ENCODE peak calls at places on chromosomes 3 and 15, in five cellular contexts. One of them, this sample, is unnamed.

GRCh38 chr3:12750658-12751071 is 8.4 kb downstream of the TMEM40 start:
- DNase-seq in AG09319: peak; percentile 70
- DNase-seq in stimulated activated CD8-positive, alpha-beta memory T cell treated with anti-CD3 and anti-CD28 coated beads, Interleukin-7, amount 100 ng/mL, for 1 hour: no peak
- DNase-seq in Right ventricle myocardium superior: no peak
- DNase-seq in 8988T: no peak
- DNase-seq in this sample: no peak

GRCh38 chr3:112089956-112090898 is 4.0 kb downstream of the C3orf52 start:
- DNase-seq in AG09319: no peak
- DNase-seq in stimulated activated CD8-positive, alpha-beta memory T cell treated with anti-CD3 and anti-CD28 coated beads, Interleukin-7, amount 100 ng/mL, for 1 hour: no peak
- DNase-seq in Right ventricle myocardium superior: no peak
- DNase-seq in 8988T: no peak
- DNase-seq in this sample: no peak

GRCh38 chr3:65888980-65889706 is 149.6 kb downstream of the MAGI1 start:
- DNase-seq in AG09319: peak; percentile 74
- DNase-seq in stimulated activated CD8-positive, alpha-beta memory T cell treated with anti-CD3 and anti-CD28 coated beads, Interleukin-7, amount 100 ng/mL, for 1 hour: no peak
- DNase-seq in Right ventricle myocardium superior: no peak
- DNase-seq in 8988T: peak; percentile 55
- DNase-seq in this sample: no peak

GRCh38 chr15:51765751-51766150 is 14.4 kb downstream of the TMOD2 start:
- DNase-seq in AG09319: no peak
- DNase-seq in stimulated activated CD8-positive, alpha-beta memory T cell treated with anti-CD3 and anti-CD28 coated beads, Interleukin-7, amount 100 ng/mL, for 1 hour: no peak
- DNase-seq in Right ventricle myocardium superior: no peak
- DNase-seq in 8988T: no peak
- DNase-seq in this sample: no peak

GRCh38 chr3:5694267-5694666 is 506.8 kb downstream of the EDEM1 start:
- DNase-seq in AG09319: no peak
- DNase-seq in stimulated activated CD8-positive, alpha-beta memory T cell treated with anti-CD3 and anti-CD28 coated beads, Interleukin-7, amount 100 ng/mL, for 1 hour: no peak
- DNase-seq in Right ventricle myocardium superior: no peak
- DNase-seq in 8988T: no peak
- DNase-seq in this sample: no peak

GRCh38 chr15:68020685-68021084 is 33.4 kb upstream of the PIAS1 start:
- DNase-seq in AG09319: no peak
- DNase-seq in stimulated activated CD8-positive, alpha-beta memory T cell treated with anti-CD3 and anti-CD28 coated beads, Interleukin-7, amount 100 ng/mL, for 1 hour: no peak
- DNase-seq in Right ventricle myocardium superior: no peak
- DNase-seq in 8988T: no peak
- DNase-seq in this sample: no peak

GRCh38 chr3:153670577-153670976 is 450.6 kb upstream of the ARHGEF26 start:
- DNase-seq in AG09319: no peak
- DNase-seq in stimulated activated CD8-positive, alpha-beta memory T cell treated with anti-CD3 and anti-CD28 coated beads, Interleukin-7, amount 100 ng/mL, for 1 hour: no peak
- DNase-seq in Right ventricle myocardium superior: no peak
- DNase-seq in 8988T: no peak
- DNase-seq in this sample: no peak

GRCh38 chr15:67136802-67137201 is 71.4 kb downstream of the SMAD3 start:
- DNase-seq in AG09319: no peak
- DNase-seq in stimulated activated CD8-positive, alpha-beta memory T cell treated with anti-CD3 and anti-CD28 coated beads, Interleukin-7, amount 100 ng/mL, for 1 hour: no peak
- DNase-seq in Right ventricle myocardium superior: no peak
- DNase-seq in 8988T: no peak
- DNase-seq in this sample: no peak

GRCh38 chr3:42037318-42037945 is 53.7 kb upstream of the TRAK1 start:
- DNase-seq in AG09319: no peak
- DNase-seq in stimulated activated CD8-positive, alpha-beta memory T cell treated with anti-CD3 and anti-CD28 coated beads, Interleukin-7, amount 100 ng/mL, for 1 hour: no peak
- DNase-seq in Right ventricle myocardium superior: no peak
- DNase-seq in 8988T: no peak
- DNase-seq in this sample: no peak

GRCh38 chr15:74840851-74841760 is 1.9 kb downstream of the ULK3 start:
- DNase-seq in AG09319: no peak
- DNase-seq in stimulated activated CD8-positive, alpha-beta memory T cell treated with anti-CD3 and anti-CD28 coated beads, Interleukin-7, amount 100 ng/mL, for 1 hour: no peak
- DNase-seq in Right ventricle myocardium superior: no peak
- DNase-seq in 8988T: no peak
- DNase-seq in this sample: no peak

GRCh38 chr3:120743081-120743365 is 479 bp downstream of the GTF2E1 start:
- DNase-seq in AG09319: no peak
- DNase-seq in stimulated activated CD8-positive, alpha-beta memory T cell treated with anti-CD3 and anti-CD28 coated beads, Interleukin-7, amount 100 ng/mL, for 1 hour: no peak
- DNase-seq in Right ventricle myocardium superior: no peak
- DNase-seq in 8988T: no peak
- DNase-seq in this sample: no peak

GRCh38 chr3:177538743-177539730 is 341.8 kb upstream of the TBL1XR1 start:
- DNase-seq in AG09319: no peak
- DNase-seq in stimulated activated CD8-positive, alpha-beta memory T cell treated with anti-CD3 and anti-CD28 coated beads, Interleukin-7, amount 100 ng/mL, for 1 hour: no peak
- DNase-seq in Right ventricle myocardium superior: no peak
- DNase-seq in 8988T: no peak
- DNase-seq in this sample: no peak

GRCh38 chr3:124034016-124034808 is 42.3 kb upstream of the ROPN1 start:
- DNase-seq in AG09319: no peak
- DNase-seq in stimulated activated CD8-positive, alpha-beta memory T cell treated with anti-CD3 and anti-CD28 coated beads, Interleukin-7, amount 100 ng/mL, for 1 hour: no peak
- DNase-seq in Right ventricle myocardium superior: peak; percentile 39
- DNase-seq in 8988T: no peak
- DNase-seq in this sample: peak; percentile 86

GRCh38 chr15:92375057-92375456 is 18.6 kb upstream of the ST8SIA2 start:
- DNase-seq in AG09319: no peak
- DNase-seq in stimulated activated CD8-positive, alpha-beta memory T cell treated with anti-CD3 and anti-CD28 coated beads, Interleukin-7, amount 100 ng/mL, for 1 hour: no peak
- DNase-seq in Right ventricle myocardium superior: no peak
- DNase-seq in 8988T: no peak
- DNase-seq in this sample: no peak

GRCh38 chr3:175941352-175941751 is 1082.2 kb downstream of the NAALADL2 start:
- DNase-seq in AG09319: no peak
- DNase-seq in stimulated activated CD8-positive, alpha-beta memory T cell treated with anti-CD3 and anti-CD28 coated beads, Interleukin-7, amount 100 ng/mL, for 1 hour: no peak
- DNase-seq in Right ventricle myocardium superior: no peak
- DNase-seq in 8988T: no peak
- DNase-seq in this sample: peak; percentile 8

GRCh38 chr15:90941038-90941437 is 6.0 kb downstream of the UNC45A start:
- DNase-seq in AG09319: no peak
- DNase-seq in stimulated activated CD8-positive, alpha-beta memory T cell treated with anti-CD3 and anti-CD28 coated beads, Interleukin-7, amount 100 ng/mL, for 1 hour: no peak
- DNase-seq in Right ventricle myocardium superior: peak; percentile 26
- DNase-seq in 8988T: no peak
- DNase-seq in this sample: no peak

GRCh38 chr15:50064674-50065073 is 54.4 kb downstream of the ATP8B4 start:
- DNase-seq in AG09319: no peak
- DNase-seq in stimulated activated CD8-positive, alpha-beta memory T cell treated with anti-CD3 and anti-CD28 coated beads, Interleukin-7, amount 100 ng/mL, for 1 hour: no peak
- DNase-seq in Right ventricle myocardium superior: no peak
- DNase-seq in 8988T: no peak
- DNase-seq in this sample: no peak

GRCh38 chr3:9875448-9875847 is 4.6 kb downstream of the CIDEC start:
- DNase-seq in AG09319: no peak
- DNase-seq in stimulated activated CD8-positive, alpha-beta memory T cell treated with anti-CD3 and anti-CD28 coated beads, Interleukin-7, amount 100 ng/mL, for 1 hour: no peak
- DNase-seq in Right ventricle myocardium superior: no peak
- DNase-seq in 8988T: no peak
- DNase-seq in this sample: no peak

GRCh38 chr15:100096700-100097099 is 245.1 kb downstream of the ADAMTS17 start:
- DNase-seq in AG09319: no peak
- DNase-seq in stimulated activated CD8-positive, alpha-beta memory T cell treated with anti-CD3 and anti-CD28 coated beads, Interleukin-7, amount 100 ng/mL, for 1 hour: no peak
- DNase-seq in Right ventricle myocardium superior: no peak
- DNase-seq in 8988T: no peak
- DNase-seq in this sample: no peak

GRCh38 chr15:99729920-99730319 is 3.3 kb downstream of the LYSMD4 start:
- DNase-seq in AG09319: no peak
- DNase-seq in stimulated activated CD8-positive, alpha-beta memory T cell treated with anti-CD3 and anti-CD28 coated beads, Interleukin-7, amount 100 ng/mL, for 1 hour: no peak
- DNase-seq in Right ventricle myocardium superior: no peak
- DNase-seq in 8988T: no peak
- DNase-seq in this sample: peak; percentile 78

GRCh38 chr3:125481786-125482185 is 38.2 kb downstream of the SNX4 start:
- DNase-seq in AG09319: no peak
- DNase-seq in stimulated activated CD8-positive, alpha-beta memory T cell treated with anti-CD3 and anti-CD28 coated beads, Interleukin-7, amount 100 ng/mL, for 1 hour: no peak
- DNase-seq in Right ventricle myocardium superior: no peak
- DNase-seq in 8988T: no peak
- DNase-seq in this sample: no peak

This sample was measured in H7.